ENCODE peak calls at places on chromosome 1, in seven cellular contexts. L is stimulated activated CD8-positive, alpha-beta memory T cell treated with anti-CD3 and anti-CD28 coated beads, Interleukin-7, amount 100 ng/mL, for 1 hour; E is Right ventricle myocardium superior; B is HFFc6; H is NCI-H345; U is AG09309; W is neural progenitor cell. X is an unnamed sample.

GRCh38 chr1:6185635-6186382 is 5.7 kb upstream of the CHD5 start:
- DNase-seq in U (no peak), W (peak), L (no peak), B (peak), H (peak), E (no peak), X (no peak)

GRCh38 chr1:229383961-229384360 is 41.1 kb upstream of the CCSAP start:
- DNase-seq in H (no peak), E (no peak), B (peak), U (no peak), L (no peak), W (no peak), X (no peak)

GRCh38 chr1:38899560-38899959 is 18.2 kb upstream of the GJA9 start:
- DNase-seq in U (no peak), B (no peak), E (no peak), H (no peak), W (no peak), L (no peak), X (no peak)

GRCh38 chr1:240092301-240093119 is 827 bp downstream of the FMN2 start:
- DNase-seq in L (no peak), U (no peak), W (peak), H (peak), E (peak), B (peak), X (no peak)

GRCh38 chr1:217574265-217574949 is 56.5 kb downstream of the GPATCH2 start:
- DNase-seq in U (no peak), E (no peak), B (no peak), H (no peak), L (no peak), W (no peak), X (no peak)

GRCh38 chr1:15177710-15178166 is 24.2 kb downstream of the TMEM51 start:
- DNase-seq in B (no peak), L (no peak), U (no peak), E (no peak), W (no peak), H (no peak), X (no peak)

GRCh38 chr1:177355575-177355974 is 184.8 kb downstream of the BRINP2 start:
- DNase-seq in B (no peak), E (no peak), U (no peak), W (peak), L (no peak), H (no peak), X (peak)

GRCh38 chr1:37714226-37714625 is 21.9 kb downstream of the CDCA8 start:
- DNase-seq in W (no peak), L (no peak), B (no peak), E (no peak), U (no peak), H (no peak), X (no peak)

GRCh38 chr1:1171551-1172340 is 1.9 kb upstream of the TTLL10 start:
- DNase-seq in W (peak), H (no peak), B (no peak), E (peak), L (no peak), U (no peak), X (no peak)

GRCh38 chr1:98030483-98030882 is 109.6 kb upstream of the DPYD start:
- DNase-seq in W (no peak), E (no peak), B (peak), L (no peak), U (no peak), H (no peak), X (no peak)

GRCh38 chr1:54407957-54408700 is 1.9 kb upstream of the SSBP3 start:
- DNase-seq in L (no peak), B (peak), E (no peak), U (peak), H (no peak), W (peak), X (peak)

GRCh38 chr1:39575191-39576015 is 1.2 kb downstream of the PABPC4 start:
- DNase-seq in L (peak), E (peak), H (peak), U (peak), B (peak), W (peak), X (no peak)

GRCh38 chr1:188140958-188141357 is 1312.2 kb downstream of the PLA2G4A start:
- DNase-seq in L (no peak), U (no peak), E (no peak), W (no peak), B (no peak), H (no peak), X (no peak)

GRCh38 chr1:78833491-78833890 is 173.0 kb downstream of the ADGRL4 start:
- DNase-seq in L (no peak), E (no peak), U (peak), B (peak), H (peak), W (no peak), X (peak)

GRCh38 chr1:160169553-160170399 is 18.4 kb downstream of the ATP1A4 start:
- DNase-seq in L (no peak), E (no peak), W (peak), U (no peak), H (peak), B (no peak), X (peak)

GRCh38 chr1:246513619-246514343 is 6.7 kb upstream of the SMYD3 start:
- DNase-seq in L (no peak), H (no peak), U (no peak), W (no peak), E (no peak), B (no peak), X (no peak)

GRCh38 chr1:39385067-39385988 is 106.1 kb upstream of the BMP8A start:
- DNase-seq in H (no peak), L (no peak), B (no peak), U (no peak), W (no peak), E (no peak), X (no peak)

GRCh38 chr1:206572835-206573771 is 39.2 kb downstream of the EIF2D start:
- DNase-seq in U (no peak), B (no peak), L (no peak), H (no peak), W (no peak), E (no peak), X (no peak)

GRCh38 chr1:11158720-11159321 is 30.3 kb upstream of the ANGPTL7 start:
- DNase-seq in L (no peak), E (no peak), U (peak), H (no peak), W (no peak), B (peak), X (peak)

GRCh38 chr1:164718821-164719220 is 159.8 kb downstream of the PBX1 start:
- DNase-seq in B (no peak), L (no peak), W (no peak), E (no peak), U (no peak), H (no peak), X (no peak)

GRCh38 chr1:235892080-235892670 is 25.5 kb upstream of the LYST start:
- DNase-seq in H (no peak), U (no peak), E (no peak), W (no peak), B (no peak), L (no peak), X (no peak)

GRCh38 chr1:202034149-202034682 is 23.8 kb downstream of the ELF3 start:
- DNase-seq in U (no peak), B (no peak), E (no peak), L (no peak), H (no peak), W (no peak), X (no peak)

GRCh38 chr1:35279555-35279904 is 11.0 kb downstream of the ZMYM4 start:
- DNase-seq in L (no peak), U (no peak), B (no peak), H (no peak), W (no peak), E (no peak), X (no peak)

GRCh38 chr1:98103617-98104284 is 182.9 kb upstream of the DPYD start:
- DNase-seq in E (no peak), W (peak), B (no peak), U (no peak), H (no peak), L (no peak), X (peak)

GRCh38 chr1:88228153-88228552 is 455.9 kb upstream of the PKN2 start:
- DNase-seq in B (no peak), W (no peak), U (no peak), L (no peak), E (no peak), H (no peak), X (no peak)

GRCh38 chr1:64984737-64985136 is 18.4 kb upstream of the JAK1 start:
- DNase-seq in L (no peak), E (no peak), H (no peak), W (no peak), U (no peak), B (no peak), X (no peak)

GRCh38 chr1:90317628-90318027 is 322.7 kb downstream of the ZNF326 start:
- DNase-seq in H (no peak), B (no peak), L (no peak), E (no peak), U (no peak), W (no peak), X (no peak)

GRCh38 chr1:156999596-157000320 is 45.8 kb downstream of the ARHGEF11 start:
- DNase-seq in U (no peak), E (no peak), B (no peak), L (no peak), W (no peak), H (no peak), X (no peak)

GRCh38 chr1:63590161-63590560 is 3.0 kb upstream of the PGM1 start:
- DNase-seq in E (no peak), B (no peak), L (no peak), U (no peak), H (no peak), W (no peak), X (peak)

GRCh38 chr1:39890267-39890666 is 7.0 kb upstream of the TRIT1 start:
- DNase-seq in U (no peak), W (no peak), B (no peak), H (no peak), E (no peak), L (no peak), X (no peak)

GRCh38 chr1:164598719-164599118 is 39.7 kb downstream of the PBX1 start:
- DNase-seq in W (no peak), H (no peak), L (no peak), E (no peak), B (no peak), U (no peak), X (no peak)

GRCh38 chr1:56904706-56905105 is 50.1 kb downstream of the C8A start:
- DNase-seq in E (no peak), U (no peak), B (peak), L (no peak), W (no peak), H (no peak), X (no peak)

GRCh38 chr1:55233149-55233777 is 18.1 kb upstream of the USP24 start:
- DNase-seq in U (no peak), L (no peak), W (no peak), E (no peak), B (peak), H (no peak), X (no peak)

X was measured in astrocyte of the cerebellum.